ENCODE peak calls at places on chromosome 4, in four cellular contexts. One of them, this sample, is unnamed.

GRCh38 chr4:166481739-166482138 is 608.7 kb downstream of the TLL1 start:
- DNase-seq in amniotic stem cell: no peak
- DNase-seq in right cardiac atrium: no peak
- DNase-seq in anterior cingulate cortex: no peak
- DNase-seq in this sample: no peak

GRCh38 chr4:81442479-81443085 is 29.1 kb downstream of the RASGEF1B start:
- DNase-seq in amniotic stem cell: no peak
- DNase-seq in right cardiac atrium: no peak
- DNase-seq in anterior cingulate cortex: no peak
- DNase-seq in this sample: no peak

GRCh38 chr4:3229964-3230363 is 19.0 kb upstream of the MSANTD1 start:
- DNase-seq in amniotic stem cell: no peak
- DNase-seq in right cardiac atrium: no peak
- DNase-seq in anterior cingulate cortex: no peak
- DNase-seq in this sample: no peak

GRCh38 chr4:25787891-25788331 is 74.9 kb downstream of the SEL1L3 start:
- DNase-seq in amniotic stem cell: no peak
- DNase-seq in right cardiac atrium: no peak
- DNase-seq in anterior cingulate cortex: no peak
- DNase-seq in this sample: no peak

GRCh38 chr4:139085141-139085540 is 69.6 kb downstream of the NOCT start:
- DNase-seq in amniotic stem cell: no peak
- DNase-seq in right cardiac atrium: no peak
- DNase-seq in anterior cingulate cortex: no peak
- DNase-seq in this sample: no peak

GRCh38 chr4:153714247-153714646 is 30.2 kb downstream of the TLR2 start:
- DNase-seq in amniotic stem cell: no peak
- DNase-seq in right cardiac atrium: no peak
- DNase-seq in anterior cingulate cortex: no peak
- DNase-seq in this sample: no peak

GRCh38 chr4:114547340-114548134 is 51.1 kb upstream of the UGT8 start:
- DNase-seq in amniotic stem cell: no peak
- DNase-seq in right cardiac atrium: no peak
- DNase-seq in anterior cingulate cortex: no peak
- DNase-seq in this sample: no peak

GRCh38 chr4:139214039-139214534 is 37.1 kb upstream of the ELF2 start:
- DNase-seq in amniotic stem cell: no peak
- DNase-seq in right cardiac atrium: no peak
- DNase-seq in anterior cingulate cortex: no peak
- DNase-seq in this sample: no peak

GRCh38 chr4:182492456-182492855 is 249.3 kb downstream of the TENM3 start:
- DNase-seq in amniotic stem cell: peak
- DNase-seq in right cardiac atrium: no peak
- DNase-seq in anterior cingulate cortex: no peak
- DNase-seq in this sample: peak

GRCh38 chr4:156971623-156972369 is at the start of gene PDGFC:
- DNase-seq in amniotic stem cell: no peak
- DNase-seq in right cardiac atrium: peak
- DNase-seq in anterior cingulate cortex: no peak
- DNase-seq in this sample: no peak

GRCh38 chr4:14375816-14376215 is 626.5 kb upstream of the CPEB2 start:
- DNase-seq in amniotic stem cell: no peak
- DNase-seq in right cardiac atrium: no peak
- DNase-seq in anterior cingulate cortex: no peak
- DNase-seq in this sample: peak

GRCh38 chr4:125191252-125191651 is 123.5 kb upstream of the FAT4 start:
- DNase-seq in amniotic stem cell: no peak
- DNase-seq in right cardiac atrium: no peak
- DNase-seq in anterior cingulate cortex: no peak
- DNase-seq in this sample: no peak

GRCh38 chr4:6332042-6332668 is 62.5 kb downstream of the WFS1 start:
- DNase-seq in amniotic stem cell: no peak
- DNase-seq in right cardiac atrium: no peak
- DNase-seq in anterior cingulate cortex: no peak
- DNase-seq in this sample: no peak

GRCh38 chr4:108762559-108763225 is at the start of gene ETNPPL:
- DNase-seq in amniotic stem cell: no peak
- DNase-seq in right cardiac atrium: peak
- DNase-seq in anterior cingulate cortex: no peak
- DNase-seq in this sample: no peak